ENCODE peak calls at places on chromosomes 5 and 9, in ten cellular contexts. A is pancreas; H is astrocyte; D is adrenal gland; C is neural progenitor cell; S is Peyer's patch; Q is A549; J is CD8-positive, alpha-beta T cell; L is sigmoid colon; V is kidney. U is an unnamed sample.

GRCh38 chr5:176144508-176144907 is 93.7 kb upstream of the SIMC1 start:
- DNase-seq in H (no peak), J (no peak), L (no peak), A (no peak), V (no peak), C (no peak), D (no peak), S (no peak), Q (no peak), U (no peak)

GRCh38 chr9:107487521-107488399 is 1.8 kb downstream of the KLF4 start:
- DNase-seq in V (peak; percentile 87), A (peak; percentile 18), H (peak; percentile 30), L (peak; percentile 78), J (no peak), C (peak; percentile 85), D (peak; percentile 59), S (peak; percentile 65), Q (peak; percentile 69), U (peak; percentile 73)

GRCh38 chr5:1048861-1049838 is 40.5 kb downstream of the NKD2 start:
- DNase-seq in H (no peak), A (no peak), S (no peak), D (no peak), J (no peak), V (peak; percentile 75), Q (no peak), L (peak; percentile 57), C (no peak), U (no peak)

GRCh38 chr5:122151640-122152039 is 22.3 kb downstream of the ZNF474 start:
- DNase-seq in S (no peak), C (no peak), A (no peak), V (no peak), J (no peak), L (no peak), Q (peak; percentile 48), H (peak; percentile 98), D (no peak), U (no peak)

GRCh38 chr5:148966937-148967336 is 95.9 kb downstream of the SH3TC2 start:
- DNase-seq in Q (no peak), C (no peak), A (no peak), S (no peak), L (no peak), J (no peak), H (no peak), V (no peak), D (no peak), U (peak; percentile 7)

GRCh38 chr5:125348221-125348692 is 601.8 kb upstream of the ZNF608 start:
- DNase-seq in S (no peak), J (no peak), H (no peak), V (no peak), Q (no peak), L (no peak), A (no peak), C (peak; percentile 37), D (no peak), U (no peak)

GRCh38 chr5:135251099-135251498 is 147.9 kb downstream of the MACROH2A1 start:
- DNase-seq in Q (no peak), A (no peak), S (no peak), L (peak; percentile 22), C (peak; percentile 75), V (no peak), D (peak; percentile 65), H (no peak), J (no peak), U (no peak)

GRCh38 chr5:105836263-105836662 is 1834.5 kb downstream of the EFNA5 start:
- DNase-seq in C (no peak), A (no peak), H (no peak), Q (no peak), D (no peak), J (no peak), S (no peak), L (no peak), V (no peak), U (no peak)

GRCh38 chr5:32355694-32356093 is 43.0 kb upstream of the MTMR12 start:
- DNase-seq in J (no peak), S (no peak), A (no peak), D (no peak), C (no peak), H (peak; percentile 16), Q (no peak), V (no peak), L (no peak), U (no peak)

GRCh38 chr5:93575466-93575865 is 5.6 kb downstream of the NR2F1-AS1 start:
- DNase-seq in H (no peak), J (no peak), S (no peak), D (no peak), Q (no peak), C (peak; percentile 8), L (no peak), A (no peak), V (no peak), U (no peak)

GRCh38 chr9:135070198-135070951 is 17.1 kb upstream of the OLFM1 start:
- DNase-seq in J (no peak), D (peak; percentile 27), V (peak; percentile 49), Q (no peak), C (peak; percentile 87), H (no peak), A (no peak), S (peak; percentile 33), L (peak; percentile 48), U (no peak)

GRCh38 chr5:55517804-55518203 is 17.0 kb downstream of the PLPP1 start:
- DNase-seq in C (no peak), V (no peak), D (no peak), Q (no peak), L (no peak), S (peak; percentile 82), A (no peak), H (no peak), J (no peak), U (peak; percentile 82)

DNA sequence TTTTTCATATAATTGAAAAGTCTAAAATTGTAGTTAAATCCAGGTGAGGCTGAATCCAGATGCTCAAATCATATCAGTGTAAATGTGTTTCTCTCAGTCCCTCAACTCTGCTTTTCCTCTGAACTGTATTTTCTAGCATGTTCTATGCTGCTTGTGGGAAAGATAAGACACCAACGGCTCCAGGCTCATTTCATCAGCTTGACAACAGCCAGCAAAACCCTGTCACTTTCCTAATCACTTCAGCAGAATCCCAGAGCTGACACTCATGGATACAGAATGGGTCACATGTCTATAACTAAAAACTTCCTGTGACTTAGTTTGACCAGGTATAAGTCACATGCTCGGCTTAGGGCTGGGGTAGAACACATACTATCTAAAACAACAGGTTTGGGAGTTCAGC is 179.4 kb upstream of the ADRA1B start:
- DNase-seq in V (no peak), L (no peak), C (no peak), A (no peak), S (no peak), H (no peak), J (no peak), D (no peak), Q (no peak), U (no peak)
- H3K27ac ChIP-seq in V (no peak overlapping the region), L (no peak overlapping the region), C (no peak overlapping the region), A (no peak overlapping the region), S (no peak overlapping the region), H (no peak overlapping the region), J (no peak overlapping the region), D (no peak overlapping the region), Q (peak overlapping the region; percentile 44), U (no peak overlapping the region)

DNA sequence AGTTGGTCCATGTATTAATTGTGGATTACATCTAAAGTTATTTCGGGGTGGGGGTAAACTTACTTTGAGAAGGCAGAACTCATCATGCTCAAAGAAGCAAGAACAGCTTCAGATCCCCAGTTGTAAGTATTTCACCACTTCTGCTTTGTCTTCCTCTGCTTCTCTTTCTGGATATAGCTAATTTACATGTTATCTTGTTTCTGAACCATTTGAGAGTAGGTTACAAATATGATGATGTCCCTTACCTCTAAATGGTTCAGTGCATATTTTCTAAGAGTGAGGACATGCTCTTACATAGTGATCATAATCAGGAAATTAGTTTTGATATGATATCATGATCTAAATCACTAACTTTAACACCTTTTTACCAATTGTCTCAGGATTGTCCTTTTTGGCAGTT is 11.9 kb downstream of the TRIO start:
- DNase-seq in V (no peak), L (no peak), C (no peak), S (no peak), H (no peak), A (no peak), D (no peak), Q (no peak), J (no peak), U (no peak)
- H3K4me3 ChIP-seq in V (no peak overlapping the region), L (no peak overlapping the region), C (no peak overlapping the region), S (no peak overlapping the region), H (no peak overlapping the region), A (no peak overlapping the region), D (no peak overlapping the region), Q (no peak overlapping the region), J (no peak overlapping the region), U (no peak overlapping the region)

GRCh38 chr9:114914139-114914538 is 16.3 kb downstream of the TNFSF8 start:
- DNase-seq in V (no peak), Q (no peak), A (no peak), L (no peak), C (peak; percentile 14), S (no peak), D (no peak), H (no peak), J (no peak), U (no peak)
- TF ChIP-seq CTCF in V (no peak), Q (no peak), A (no peak), L (no peak), C (peak; percentile 47), S (no peak), D (no peak), H (no peak), J (no peak), U (no peak)

DNA sequence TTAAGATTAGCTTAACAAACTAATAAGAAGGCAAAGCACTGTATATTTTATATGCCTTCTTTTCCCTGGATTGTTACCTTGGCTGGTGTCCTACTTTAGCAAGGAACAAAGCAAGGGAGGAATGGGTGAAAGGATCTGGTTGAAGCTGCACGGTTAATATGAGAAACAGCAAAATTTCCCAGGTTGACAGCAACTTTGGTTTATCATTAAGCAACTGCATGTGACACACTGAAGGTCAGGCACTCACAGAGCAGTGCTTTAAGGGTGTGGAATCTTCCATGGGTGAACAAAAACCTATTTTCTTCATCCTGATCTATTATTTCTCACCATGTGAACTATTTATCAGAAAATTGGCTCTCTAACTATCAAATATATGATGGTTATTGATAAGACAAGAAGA is 109.0 kb upstream of the ATP10B start:
- DNase-seq in J (no peak), A (no peak), D (no peak), H (no peak), C (no peak), L (no peak), S (no peak), Q (no peak), V (no peak), U (no peak)
- H3K27ac ChIP-seq in J (no peak overlapping the region), A (peak overlapping the region; percentile 2), D (no peak overlapping the region), H (no peak overlapping the region), C (no peak overlapping the region), L (no peak overlapping the region), S (no peak overlapping the region), Q (no peak overlapping the region), V (peak overlapping the region; percentile 70), U (no peak overlapping the region)

U was measured in colonic mucosa.